ENCODE peak calls at places on chromosomes 5 and 9, in six cellular contexts. Y, W, E, J, D and K are unnamed samples.

GRCh38 chr9:120372040-120372439 is 207.9 kb downstream of the CDK5RAP2 start:
- DNase-seq in W (no peak), J (no peak), E (no peak), D (no peak), Y (no peak), K (no peak)

GRCh38 chr5:79642210-79642609 is 30.0 kb downstream of the TENT2 start:
- DNase-seq in W (no peak), E (no peak), D (no peak), J (no peak), Y (no peak), K (peak)

GRCh38 chr5:37637165-37637845 is 202.5 kb downstream of the GDNF start:
- DNase-seq in D (no peak), Y (no peak), W (peak), J (no peak), E (no peak), K (peak)

GRCh38 chr5:123474238-123474637 is 37.7 kb upstream of the CSNK1G3 start:
- DNase-seq in D (no peak), Y (no peak), J (no peak), W (no peak), E (no peak), K (no peak)

GRCh38 chr5:136087961-136088871 is 44.4 kb upstream of the SMAD5 start:
- DNase-seq in W (no peak), E (no peak), D (no peak), Y (no peak), J (no peak), K (no peak)

GRCh38 chr5:122929980-122930379 is 84.6 kb downstream of the SNX24 start:
- DNase-seq in E (no peak), W (no peak), D (no peak), Y (no peak), J (no peak), K (no peak)

GRCh38 chr9:27118916-27119315 is 9.9 kb downstream of the TEK start:
- DNase-seq in E (no peak), W (peak), D (no peak), J (peak), Y (no peak), K (peak)

GRCh38 chr5:2724831-2725230 is 26.6 kb downstream of the IRX2 start:
- DNase-seq in Y (no peak), E (no peak), W (no peak), D (no peak), J (no peak), K (no peak)

GRCh38 chr9:37373621-37374020 is 48.9 kb upstream of the GRHPR start:
- DNase-seq in J (no peak), W (no peak), Y (no peak), D (no peak), E (no peak), K (no peak)

GRCh38 chr5:123937230-123937629 is 425.3 kb downstream of the CSNK1G3 start:
- DNase-seq in Y (no peak), D (peak), W (peak), J (peak), E (peak), K (peak)

GRCh38 chr9:136604823-136605525 is 57.7 kb upstream of the EGFL7 start:
- DNase-seq in W (no peak), D (no peak), E (no peak), Y (no peak), J (no peak), K (no peak)

GRCh38 chr5:53425598-53426516 is 54.6 kb upstream of the FST start:
- DNase-seq in Y (no peak), W (peak), J (no peak), E (peak), D (peak), K (peak)

GRCh38 chr9:14258840-14259239 is 55.1 kb downstream of the NFIB start:
- DNase-seq in E (no peak), J (no peak), D (no peak), Y (no peak), W (no peak), K (peak)

GRCh38 chr9:77909306-77909705 is 122.3 kb downstream of the GNAQ start:
- DNase-seq in Y (no peak), W (no peak), D (peak), E (no peak), J (no peak), K (no peak)

GRCh38 chr9:89576404-89576824 is 28.4 kb upstream of the GADD45G start:
- DNase-seq in W (no peak), D (peak), E (peak), Y (no peak), J (peak), K (peak)

GRCh38 chr9:112764837-112765236 is 14.3 kb downstream of the SNX30 start:
- DNase-seq in D (no peak), Y (no peak), E (no peak), W (no peak), J (peak), K (no peak)

GRCh38 chr5:159905496-159905895 is 10.8 kb upstream of the ADRA1B start:
- DNase-seq in E (no peak), Y (no peak), J (peak), D (no peak), W (peak), K (peak)

GRCh38 chr5:5598547-5599113 is 176.2 kb downstream of the ICE1 start:
- DNase-seq in D (no peak), E (peak), J (no peak), W (peak), Y (no peak), K (no peak)

GRCh38 chr5:96338089-96338488 is 95.0 kb downstream of the PCSK1 start:
- DNase-seq in E (no peak), Y (no peak), J (no peak), D (no peak), W (no peak), K (no peak)

GRCh38 chr9:85420750-85421149 is 321.0 kb downstream of the AGTPBP1 start:
- DNase-seq in D (no peak), Y (no peak), W (peak), J (peak), E (no peak), K (no peak)